ENCODE peak calls at places on chromosomes 11 and 22, in five cellular contexts. W is stimulated activated CD4-positive, alpha-beta T cell treated with anti-CD3 and anti-CD28 coated beads, Interleukin-15, amount 100 ng/mL, for 48 hours; K is keratinocyte; G is neuronal stem cell; Y is left colon. B is an unnamed sample.

GRCh38 chr11:93005239-93005638 is 35.8 kb downstream of the MTNR1B start:
- DNase-seq in W (no peak), K (peak; percentile 68), G (no peak), Y (no peak), B (no peak)

GRCh38 chr11:117011541-117011908 is 86.7 kb downstream of the SIK3 start:
- DNase-seq in W (no peak), K (peak; percentile 56), G (no peak), Y (no peak), B (no peak)

GRCh38 chr11:46658259-46658658 is 40.9 kb downstream of the ATG13 start:
- DNase-seq in W (no peak), K (no peak), G (no peak), Y (no peak), B (no peak)

GRCh38 chr11:90947930-90948329 is 725.1 kb upstream of the CHORDC1 start:
- DNase-seq in W (no peak), K (no peak), G (no peak), Y (no peak), B (no peak)

GRCh38 chr22:36405671-36406070 is 17.9 kb upstream of the MYH9 start:
- DNase-seq in W (no peak), K (no peak), G (no peak), Y (no peak), B (peak; percentile 56)

GRCh38 chr11:29255401-29255800 is 761.4 kb downstream of the KCNA4 start:
- DNase-seq in W (no peak), K (no peak), G (no peak), Y (no peak), B (no peak)

GRCh38 chr11:28461338-28461737 is 353.1 kb downstream of the METTL15 start:
- DNase-seq in W (no peak), K (no peak), G (no peak), Y (no peak), B (no peak)

GRCh38 chr11:2816941-2817421 is 68.6 kb downstream of the CDKN1C start:
- DNase-seq in W (no peak), K (no peak), G (no peak), Y (no peak), B (peak; percentile 28)

GRCh38 chr11:12547953-12548650 is 126.1 kb upstream of the TEAD1 start:
- DNase-seq in W (no peak), K (no peak), G (no peak), Y (no peak), B (no peak)

GRCh38 chr11:14974723-14975587 is 2.8 kb upstream of the CALCA start:
- DNase-seq in W (peak; percentile 53), K (no peak), G (peak; percentile 61), Y (no peak), B (peak; percentile 47)

GRCh38 chr11:62253999-62254542 is 12.0 kb downstream of the SCGB1D2 start:
- DNase-seq in W (no peak), K (no peak), G (no peak), Y (no peak), B (no peak)

GRCh38 chr22:49208768-49209252 is 618.9 kb downstream of the BRD1 start:
- DNase-seq in W (no peak), K (no peak), G (peak; percentile 46), Y (peak; percentile 12), B (no peak)

GRCh38 chr11:65043881-65044501 is 3.0 kb downstream of the SAC3D1 start:
- DNase-seq in W (no peak), K (no peak), G (no peak), Y (peak; percentile 47), B (peak; percentile 37)

GRCh38 chr11:111918390-111919256 is at the start of gene C11orf52:
- DNase-seq in W (no peak), K (no peak), G (no peak), Y (peak; percentile 84), B (peak; percentile 81)

GRCh38 chr11:7098235-7098832 is 9.5 kb downstream of the RBMXL2 start:
- DNase-seq in W (no peak), K (peak; percentile 7), G (peak; percentile 39), Y (no peak), B (no peak)

GRCh38 chr11:59660621-59661020 is 8.2 kb downstream of the PATL1 start:
- DNase-seq in W (no peak), K (no peak), G (no peak), Y (no peak), B (no peak)

GRCh38 chr11:121577106-121577505 is 124.3 kb upstream of the SORL1-AS1 start:
- DNase-seq in W (no peak), K (no peak), G (no peak), Y (no peak), B (no peak)

GRCh38 chr11:76526878-76527277 is 82.1 kb downstream of the EMSY start:
- DNase-seq in W (no peak), K (no peak), G (no peak), Y (no peak), B (no peak)

GRCh38 chr11:89420981-89421380 is 70.2 kb downstream of the NOX4 start:
- DNase-seq in W (no peak), K (no peak), G (no peak), Y (no peak), B (no peak)

GRCh38 chr11:113167599-113167998 is 146.8 kb upstream of the TTC12 start:
- DNase-seq in W (no peak), K (no peak), G (no peak), Y (no peak), B (no peak)

GRCh38 chr11:130909650-130910049 is 6.6 kb downstream of the SNX19 start:
- DNase-seq in W (no peak), K (no peak), G (no peak), Y (no peak), B (no peak)

GRCh38 chr22:50201191-50202129 is 649 bp downstream of the SELENOO start:
- DNase-seq in W (no peak), K (no peak), G (no peak), Y (no peak), B (no peak)

GRCh38 chr11:48107188-48107704 is 109.4 kb upstream of the OR4B1 start:
- DNase-seq in W (no peak), K (no peak), G (no peak), Y (no peak), B (peak; percentile 57)

GRCh38 chr22:20000246-20001081 is 16.2 kb downstream of the ARVCF start:
- DNase-seq in W (no peak), K (no peak), G (no peak), Y (no peak), B (no peak)

GRCh38 chr11:118895093-118896039 is 11.7 kb downstream of the CXCR5 start:
- DNase-seq in W (peak; percentile 64), K (no peak), G (no peak), Y (no peak), B (peak; percentile 59)

GRCh38 chr11:72594493-72595291 is 79.5 kb downstream of the PDE2A start:
- DNase-seq in W (no peak), K (no peak), G (no peak), Y (no peak), B (no peak)

GRCh38 chr22:45101828-45102227 is 61.9 kb upstream of the NUP50 start:
- DNase-seq in W (peak; percentile 24), K (no peak), G (no peak), Y (peak; percentile 64), B (peak; percentile 53)

GRCh38 chr11:111299111-111300026 is 1.0 kb downstream of the POU2AF3 start:
- DNase-seq in W (no peak), K (no peak), G (peak; percentile 52), Y (peak; percentile 59), B (peak; percentile 73)

GRCh38 chr11:56296877-56297276 is 4.8 kb upstream of the OR8H1 start:
- DNase-seq in W (no peak), K (no peak), G (no peak), Y (no peak), B (no peak)